ENCODE peak calls at places on chromosomes 3 and 15, in six cellular contexts. J is psoas muscle, E is kidney, U is GM23338, V is colonic mucosa, Z is mammary epithelial cell. Q is an unnamed sample. For H3K36me3, the result is how much of the 10 kb centered on the place peaks cover.

GRCh38 chr3:67863869-67864268 is 209.5 kb upstream of the SUCLG2 start:
- DNase-seq in J (no peak), E (no peak), U (peak), V (no peak), Z (no peak), Q (no peak)

GRCh38 chr15:65870889-65871533 is 1.7 kb downstream of the RAB11A start:
- DNase-seq in J (no peak), E (no peak), U (peak), V (peak), Z (peak), Q (no peak)

GRCh38 chr3:70771426-70772147 is 459.1 kb upstream of the MDFIC2 start:
- DNase-seq in J (no peak), E (no peak), U (no peak), V (no peak), Z (peak), Q (no peak)

GRCh38 chr3:47577583-47578118 is 1.0 kb downstream of the CSPG5 start:
- DNase-seq in J (peak), E (peak), U (peak), V (peak), Z (no peak), Q (peak)

GRCh38 chr3:72810063-72810462 is 38.2 kb downstream of the SHQ1 start:
- DNase-seq in J (no peak), E (no peak), U (peak), V (no peak), Z (no peak), Q (no peak)

GRCh38 chr3:159418571-159419526 is 569.8 kb upstream of the IL12A start:
- DNase-seq in J (no peak), E (no peak), U (no peak), V (no peak), Z (peak), Q (peak)

GRCh38 chr15:66907826-66908502 is 157.4 kb upstream of the SMAD3 start:
- DNase-seq in J (peak), E (no peak), U (no peak), V (no peak), Z (no peak), Q (peak)

GRCh38 chr3:100753846-100754245 is 44.6 kb downstream of the TFG start:
- DNase-seq in J (no peak), E (no peak), U (peak), V (no peak), Z (no peak), Q (no peak)

GRCh38 chr3:123753321-123753720 is 130.8 kb downstream of the MYLK start:
- DNase-seq in J (no peak), E (no peak), U (no peak), V (peak), Z (no peak), Q (no peak)

GRCh38 chr3:153783106-153783505 is 338.1 kb upstream of the ARHGEF26 start:
- DNase-seq in J (no peak), E (no peak), U (peak), V (no peak), Z (no peak), Q (no peak)

GRCh38 chr15:77036537-77037474 is 34.1 kb downstream of the TSPAN3 start:
- DNase-seq in J (no peak), E (peak), U (no peak), V (peak), Z (no peak), Q (no peak)

GRCh38 chr3:37050242-37050641 is 56.9 kb downstream of the MLH1 start:
- DNase-seq in J (no peak), E (no peak), U (no peak), V (no peak), Z (no peak), Q (no peak)

GRCh38 chr3:40191850-40192448 is 117.6 kb upstream of the EIF1B start:
- DNase-seq in J (peak), E (no peak), U (peak), V (peak), Z (peak), Q (peak)

GRCh38 chr3:36777424-36778218 is 13.3 kb upstream of the DCLK3 start:
- DNase-seq in J (no peak), E (no peak), U (no peak), V (no peak), Z (no peak), Q (no peak)

GRCh38 chr3:12940854-12941253 is 99.5 kb upstream of the RPL32 start:
- DNase-seq in J (no peak), E (no peak), U (no peak), V (no peak), Z (no peak), Q (no peak)

GRCh38 chr3:12939137-12939536 is 97.8 kb upstream of the RPL32 start:
- DNase-seq in J (no peak), E (no peak), U (no peak), V (no peak), Z (no peak), Q (no peak)

GRCh38 chr3:12935023-12935860 is 93.9 kb upstream of the RPL32 start:
- DNase-seq in J (no peak), E (no peak), U (no peak), V (no peak), Z (no peak), Q (no peak)

GRCh38 chr3:12935861-12936830 is 94.8 kb upstream of the RPL32 start:
- DNase-seq in J (no peak), E (no peak), U (no peak), V (no peak), Z (no peak), Q (no peak)

GRCh38 chr3:12938258-12938711 is 96.9 kb upstream of the RPL32 start:
- DNase-seq in J (no peak), E (no peak), U (no peak), V (peak), Z (no peak), Q (no peak)
- H3K36me3 ChIP-seq in J (under half), E (under half), U (under half), V (under half), Z (under half), Q (under half)

GRCh38 chr3:15260531-15260930 is 54.5 kb downstream of the CAPN7 start:
- DNase-seq in J (no peak), E (no peak), U (no peak), V (no peak), Z (no peak), Q (no peak)

GRCh38 chr3:15258720-15259119 is 52.7 kb downstream of the CAPN7 start:
- DNase-seq in J (no peak), E (no peak), U (no peak), V (no peak), Z (no peak), Q (no peak)

GRCh38 chr3:15262021-15262420 is 56.0 kb downstream of the CAPN7 start:
- DNase-seq in J (no peak), E (no peak), U (no peak), V (no peak), Z (no peak), Q (no peak)

GRCh38 chr3:15263120-15263519 is 57.1 kb downstream of the CAPN7 start:
- DNase-seq in J (no peak), E (no peak), U (no peak), V (no peak), Z (no peak), Q (no peak)

GRCh38 chr3:15261274-15261673 is 55.2 kb downstream of the CAPN7 start:
- DNase-seq in J (no peak), E (no peak), U (no peak), V (no peak), Z (no peak), Q (no peak)
- H3K36me3 ChIP-seq in J (under half), E (under half), U (under half), V (under half), Z (under half), Q (under half)

DNA sequence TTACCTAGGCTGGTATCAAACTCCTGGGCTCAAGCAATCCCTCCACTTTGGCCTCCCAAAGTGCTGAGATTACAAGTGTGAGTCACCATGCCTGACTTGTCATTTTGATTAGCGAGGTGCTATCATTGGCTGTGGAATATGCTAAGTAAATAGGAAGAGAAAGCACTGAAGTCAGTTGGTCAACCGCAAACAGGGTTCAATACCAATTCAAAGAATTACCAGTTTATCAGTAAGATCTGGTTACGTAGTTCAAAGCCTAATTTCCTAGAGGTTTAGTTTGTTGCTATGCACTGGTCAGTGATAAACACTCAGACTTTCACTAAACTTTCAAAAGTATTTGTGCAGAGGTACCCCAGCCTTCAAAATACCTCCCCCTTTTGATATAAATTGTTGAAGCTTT is 29.5 kb downstream of the GLB1 start:
- DNase-seq in J (no peak), E (no peak), U (no peak), V (no peak), Z (no peak), Q (no peak)
- H3K36me3 ChIP-seq in J (under half), E (under half), U (under half), V (under half), Z (under half), Q (under half)

GRCh38 chr15:34085746-34086145 is 15.9 kb downstream of the EMC7 start:
- DNase-seq in J (no peak), E (no peak), U (no peak), V (no peak), Z (no peak), Q (peak)
- H3K36me3 ChIP-seq in J (under half), E (under half), U (under half), V (under half), Z (under half), Q (under half)

DNA sequence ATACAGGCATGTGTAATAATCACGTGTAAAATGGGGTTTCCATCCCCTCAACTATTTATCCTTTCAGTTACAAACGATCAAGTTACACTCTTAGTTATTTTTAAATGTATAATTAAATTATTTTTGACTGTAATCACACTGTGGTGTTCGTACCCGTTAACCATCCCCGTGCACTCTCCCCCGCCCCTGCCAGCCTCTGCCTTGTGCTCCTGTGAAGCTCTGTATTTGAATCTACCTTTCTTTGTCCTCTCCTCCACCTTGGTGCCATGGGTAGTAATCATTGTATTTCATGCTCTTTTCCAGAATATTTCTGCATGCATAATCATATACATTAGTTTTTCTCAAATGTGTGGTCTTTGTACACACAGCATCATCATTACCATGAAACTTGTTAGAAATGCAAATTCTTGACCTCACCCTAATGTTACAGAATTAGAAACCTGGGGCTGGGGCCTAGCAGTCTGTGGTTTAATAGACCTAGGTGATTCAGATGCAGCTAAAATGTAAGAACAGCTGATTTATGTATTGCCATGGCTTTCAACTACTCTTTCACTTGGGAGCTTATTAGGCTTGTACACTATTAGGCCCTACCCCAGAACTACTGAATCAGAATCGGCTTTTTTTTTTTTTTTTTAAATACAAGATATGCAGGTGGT is 91.5 kb downstream of the STT3B start:
- DNase-seq in J (no peak), E (no peak), U (peak), V (no peak), Z (no peak), Q (no peak)
- H3K36me3 ChIP-seq in J (under half), E (under half), U (under half), V (under half), Z (under half), Q (under half)

GRCh38 chr3:194664857-194665256 is 7.1 kb downstream of the LSG1 start:
- DNase-seq in J (no peak), E (no peak), U (no peak), V (no peak), Z (no peak), Q (no peak)

GRCh38 chr3:194659778-194660177 is 12.2 kb downstream of the LSG1 start:
- DNase-seq in J (no peak), E (no peak), U (no peak), V (no peak), Z (no peak), Q (no peak)

GRCh38 chr3:194661946-194662345 is 10.0 kb downstream of the LSG1 start:
- DNase-seq in J (no peak), E (no peak), U (no peak), V (no peak), Z (no peak), Q (no peak)

GRCh38 chr3:194658477-194659242 is 13.3 kb downstream of the LSG1 start:
- DNase-seq in J (no peak), E (no peak), U (no peak), V (no peak), Z (no peak), Q (no peak)

GRCh38 chr3:194661374-194661773 is 10.6 kb downstream of the LSG1 start:
- DNase-seq in J (no peak), E (no peak), U (no peak), V (no peak), Z (no peak), Q (no peak)
- H3K36me3 ChIP-seq in J (under half), E (under half), U (under half), V (under half), Z (under half), Q (half or more)

GRCh38 chr15:48475600-48476395 is 144.6 kb downstream of the DUT start:
- DNase-seq in J (no peak), E (no peak), U (peak), V (no peak), Z (no peak), Q (no peak)

GRCh38 chr15:48477795-48478360 is 146.6 kb downstream of the DUT start:
- DNase-seq in J (no peak), E (no peak), U (no peak), V (no peak), Z (no peak), Q (no peak)

GRCh38 chr15:48479751-48480150 is 148.5 kb downstream of the DUT start:
- DNase-seq in J (no peak), E (no peak), U (no peak), V (no peak), Z (no peak), Q (no peak)

GRCh38 chr15:48481802-48482201 is 150.6 kb downstream of the DUT start:
- DNase-seq in J (no peak), E (no peak), U (peak), V (no peak), Z (no peak), Q (peak)

DNA sequence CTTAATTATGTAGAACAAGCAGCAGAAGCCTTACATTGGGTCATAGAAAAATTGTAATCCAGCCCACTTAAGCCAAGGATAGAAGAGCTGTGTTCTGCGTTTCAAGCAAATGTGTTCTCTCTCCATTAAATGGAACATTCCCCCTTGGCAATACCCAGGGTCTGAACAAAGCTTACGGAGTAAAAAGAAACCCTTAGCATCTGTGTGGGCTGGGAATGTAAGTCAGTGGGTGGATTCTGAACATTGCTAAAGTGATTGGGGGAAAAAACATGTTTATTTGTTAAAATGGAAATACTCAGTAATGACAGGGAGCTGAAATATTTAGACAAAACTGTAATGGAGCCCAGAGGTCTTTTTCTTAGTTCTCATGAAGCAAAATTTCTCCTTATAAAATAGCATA is 147.4 kb downstream of the DUT start:
- DNase-seq in J (no peak), E (no peak), U (no peak), V (no peak), Z (no peak), Q (no peak)
- H3K36me3 ChIP-seq in J (under half), E (under half), U (under half), V (under half), Z (under half), Q (half or more)

DNA sequence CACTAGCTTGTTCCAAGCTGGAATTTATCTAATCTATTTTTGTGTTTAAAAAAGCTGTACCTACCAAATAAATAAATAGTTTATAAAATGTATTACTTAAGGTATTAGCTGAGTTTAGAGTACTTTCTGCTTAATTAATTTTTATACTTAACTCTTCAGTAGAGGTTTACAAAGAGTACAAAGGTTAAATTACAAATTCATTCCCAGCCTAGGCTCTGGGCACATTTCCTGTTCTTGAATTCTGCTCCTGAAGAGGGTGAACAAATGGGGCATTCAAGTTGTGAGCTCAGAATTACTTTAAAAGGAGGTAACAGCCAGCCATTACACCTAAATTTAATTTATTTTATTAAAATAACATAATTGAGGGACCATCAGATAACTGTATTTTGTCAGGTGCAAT is 26.4 kb downstream of the MKRN2 start:
- DNase-seq in J (no peak), E (no peak), U (no peak), V (no peak), Z (no peak), Q (no peak)
- H3K36me3 ChIP-seq in J (under half), E (under half), U (under half), V (under half), Z (under half), Q (under half)

GRCh38 chr15:50227076-50227475 is 38.5 kb downstream of the HDC start:
- DNase-seq in J (no peak), E (no peak), U (no peak), V (no peak), Z (no peak), Q (peak)

GRCh38 chr15:50225897-50226296 is 39.6 kb downstream of the HDC start:
- DNase-seq in J (no peak), E (no peak), U (no peak), V (no peak), Z (no peak), Q (no peak)

GRCh38 chr15:50224606-50225005 is 40.9 kb downstream of the HDC start:
- DNase-seq in J (no peak), E (no peak), U (no peak), V (no peak), Z (no peak), Q (no peak)

GRCh38 chr15:50222181-50222580 is 40.2 kb downstream of the SLC27A2 start:
- DNase-seq in J (no peak), E (no peak), U (no peak), V (no peak), Z (no peak), Q (no peak)

GRCh38 chr15:50225057-50225456 is 40.5 kb downstream of the HDC start:
- DNase-seq in J (no peak), E (no peak), U (no peak), V (no peak), Z (no peak), Q (no peak)
- H3K36me3 ChIP-seq in J (under half), E (under half), U (under half), V (under half), Z (under half), Q (under half)

GRCh38 chr3:49378249-49378899 is 20.2 kb upstream of the GPX1 start:
- DNase-seq in J (peak), E (peak), U (no peak), V (no peak), Z (peak), Q (peak)
- H3K36me3 ChIP-seq in J (under half), E (under half), U (under half), V (under half), Z (under half), Q (under half)